ENCODE peak calls at places on chromosome 1, in ten cellular contexts. X is activated CD4-positive, alpha-beta T cell treated with anti-CD3 and anti-CD28 coated beads, Interleukin-2, amount 50 U/mL, for 24 hours; E is AG10803; W is NCI-H1092 treated with DMSO at 0.1 percent for 48 hours; Z is GM23338; I is activated naive CD4-positive, alpha-beta T cell treated with Interleukin-2 at 50 U/mL for 16 hours; M is RKO; G is osteocyte; L is NCI-H1436; K is activated T-cell treated with anti-CD3 and anti-CD28 coated beads, Interleukin-2, amount 50 U/mL, for 24 hours. C is an unnamed sample.

GRCh38 chr1:61951731-61952585 is 209.7 kb downstream of the PATJ start:
- DNase-seq in X (no peak), E (no peak), W (no peak), Z (peak), I (no peak), M (no peak), G (no peak), L (no peak), K (no peak), C (no peak)

GRCh38 chr1:2271841-2272655 is 43.9 kb downstream of the SKI start:
- DNase-seq in X (no peak), E (no peak), W (no peak), Z (no peak), I (no peak), M (no peak), G (no peak), L (no peak), K (no peak), C (no peak)

GRCh38 chr1:46181343-46182260 is 5.3 kb upstream of the P3R3URF start:
- DNase-seq in X (no peak), E (peak), W (no peak), Z (no peak), I (no peak), M (no peak), G (no peak), L (no peak), K (no peak), C (no peak)

GRCh38 chr1:109595540-109595939 is 23.9 kb downstream of the GNAT2 start:
- DNase-seq in X (no peak), E (peak), W (no peak), Z (no peak), I (no peak), M (no peak), G (no peak), L (no peak), K (no peak), C (no peak)

GRCh38 chr1:179809506-179810366 is 66.6 kb downstream of the FAM163A start:
- DNase-seq in X (peak), E (peak), W (peak), Z (peak), I (peak), M (peak), G (no peak), L (peak), K (peak), C (peak)

GRCh38 chr1:231139659-231140650 is 21.9 kb upstream of the TRIM67 start:
- DNase-seq in X (no peak), E (peak), W (no peak), Z (no peak), I (no peak), M (no peak), G (peak), L (no peak), K (no peak), C (no peak)

GRCh38 chr1:162612606-162613400 is 19.5 kb upstream of the DDR2 start:
- DNase-seq in X (no peak), E (peak), W (no peak), Z (no peak), I (no peak), M (no peak), G (no peak), L (no peak), K (no peak), C (no peak)

GRCh38 chr1:45337630-45338320 is 2.2 kb upstream of the TOE1 start:
- DNase-seq in X (no peak), E (peak), W (no peak), Z (no peak), I (no peak), M (no peak), G (no peak), L (no peak), K (no peak), C (no peak)